ENCODE peak calls at places on chromosomes 11 and 22, in ten cellular contexts. R, I, U, Z, P, T, D, H, B and X are unnamed samples.

GRCh38 chr22:38878001-38878400 is 6.0 kb upstream of the CBX6 start:
- DNase-seq in R (no peak), I (no peak), U (peak; percentile 61), Z (no peak), P (no peak), T (no peak), D (no peak), H (no peak), B (no peak), X (no peak)

GRCh38 chr11:120147950-120148270 is 10.0 kb upstream of the TRIM29 start:
- DNase-seq in R (no peak), I (no peak), U (no peak), Z (no peak), P (no peak), T (no peak), D (no peak), H (no peak), B (no peak), X (no peak)

GRCh38 chr11:64879226-64879900 is 942 bp upstream of the EHD1 start:
- DNase-seq in R (no peak), I (no peak), U (no peak), Z (no peak), P (no peak), T (no peak), D (no peak), H (no peak), B (no peak), X (no peak)

GRCh38 chr11:116984589-116984988 is 113.6 kb downstream of the SIK3 start:
- DNase-seq in R (no peak), I (no peak), U (no peak), Z (no peak), P (no peak), T (peak; percentile 93), D (no peak), H (no peak), B (no peak), X (no peak)

GRCh38 chr11:134476435-134477021 is 64.5 kb upstream of the B3GAT1 start:
- DNase-seq in R (no peak), I (no peak), U (no peak), Z (peak; percentile 8), P (peak; percentile 14), T (no peak), D (no peak), H (no peak), B (no peak), X (no peak)

GRCh38 chr11:12517741-12518140 is 140.4 kb downstream of the PARVA start:
- DNase-seq in R (no peak), I (no peak), U (no peak), Z (no peak), P (no peak), T (no peak), D (no peak), H (no peak), B (no peak), X (no peak)

GRCh38 chr11:108819957-108820356 is 155.1 kb downstream of the DDX10 start:
- DNase-seq in R (no peak), I (no peak), U (no peak), Z (no peak), P (no peak), T (no peak), D (no peak), H (no peak), B (no peak), X (no peak)

GRCh38 chr22:47616396-47617020 is 854.1 kb downstream of the TBC1D22A start:
- DNase-seq in R (no peak), I (no peak), U (peak; percentile 38), Z (no peak), P (no peak), T (no peak), D (no peak), H (no peak), B (no peak), X (no peak)

GRCh38 chr11:8615633-8616032 is 21.6 kb upstream of the STK33 start:
- DNase-seq in R (no peak), I (no peak), U (no peak), Z (no peak), P (no peak), T (no peak), D (no peak), H (no peak), B (no peak), X (no peak)

GRCh38 chr22:42964994-42965699 is 49.8 kb downstream of the PACSIN2 start:
- DNase-seq in R (no peak), I (no peak), U (no peak), Z (peak; percentile 91), P (no peak), T (no peak), D (peak; percentile 11), H (no peak), B (peak; percentile 78), X (no peak)

GRCh38 chr11:923691-924405 is 1.8 kb upstream of the AP2A2 start:
- DNase-seq in R (no peak), I (no peak), U (no peak), Z (no peak), P (no peak), T (no peak), D (no peak), H (no peak), B (no peak), X (no peak)

GRCh38 chr11:1140642-1141490 is 16.9 kb upstream of the MUC5AC start:
- DNase-seq in R (peak; percentile 1), I (no peak), U (no peak), Z (no peak), P (no peak), T (no peak), D (no peak), H (peak; percentile 24), B (no peak), X (no peak)

GRCh38 chr22:21621025-21621424 is 8.8 kb downstream of the YDJC start:
- DNase-seq in R (no peak), I (no peak), U (no peak), Z (no peak), P (no peak), T (no peak), D (no peak), H (no peak), B (no peak), X (no peak)

GRCh38 chr22:50445880-50446707 is 28.7 kb downstream of the SBF1 start:
- DNase-seq in R (no peak), I (no peak), U (no peak), Z (no peak), P (no peak), T (no peak), D (no peak), H (no peak), B (no peak), X (no peak)

GRCh38 chr11:115759622-115760527 is 255.7 kb upstream of the CADM1 start:
- DNase-seq in R (no peak), I (no peak), U (no peak), Z (no peak), P (no peak), T (no peak), D (no peak), H (peak; percentile 61), B (no peak), X (no peak)

GRCh38 chr22:21593406-21594232 is 26.1 kb downstream of the UBE2L3 start:
- DNase-seq in R (no peak), I (no peak), U (no peak), Z (no peak), P (no peak), T (no peak), D (no peak), H (peak; percentile 76), B (peak; percentile 15), X (no peak)

GRCh38 chr11:10350341-10350740 is 45.5 kb downstream of the ADM start:
- DNase-seq in R (no peak), I (no peak), U (no peak), Z (peak; percentile 34), P (no peak), T (peak; percentile 78), D (no peak), H (no peak), B (peak; percentile 44), X (no peak)

GRCh38 chr22:21589415-21589814 is 21.9 kb downstream of the UBE2L3 start:
- DNase-seq in R (no peak), I (no peak), U (no peak), Z (no peak), P (no peak), T (no peak), D (no peak), H (no peak), B (no peak), X (no peak)

GRCh38 chr11:33017478-33017877 is 1.8 kb downstream of the DEPDC7 start:
- DNase-seq in R (no peak), I (no peak), U (no peak), Z (peak; percentile 47), P (no peak), T (no peak), D (no peak), H (no peak), B (no peak), X (no peak)

GRCh38 chr11:81007046-81007445 is 1566.2 kb upstream of the TENM4 start:
- DNase-seq in R (no peak), I (no peak), U (no peak), Z (peak; percentile 34), P (peak; percentile 19), T (no peak), D (no peak), H (no peak), B (no peak), X (no peak)

GRCh38 chr22:20972014-20972797 is 5.2 kb downstream of the AIFM3 start:
- DNase-seq in R (no peak), I (no peak), U (no peak), Z (no peak), P (no peak), T (no peak), D (no peak), H (no peak), B (no peak), X (no peak)

GRCh38 chr11:406796-407650 is 7.8 kb downstream of the SIGIRR start:
- DNase-seq in R (peak; percentile 96), I (peak; percentile 80), U (peak; percentile 96), Z (peak; percentile 87), P (peak; percentile 60), T (no peak), D (peak; percentile 84), H (peak; percentile 91), B (no peak), X (peak; percentile 96)

GRCh38 chr22:24216541-24217209 is 28.2 kb downstream of the GGT5 start:
- DNase-seq in R (no peak), I (no peak), U (no peak), Z (no peak), P (no peak), T (no peak), D (no peak), H (no peak), B (no peak), X (no peak)

GRCh38 chr11:118051136-118051610 is 25.7 kb upstream of the TMPRSS4 start:
- DNase-seq in R (no peak), I (no peak), U (no peak), Z (no peak), P (no peak), T (no peak), D (no peak), H (no peak), B (no peak), X (no peak)

GRCh38 chr11:116852261-116853125 is 15.1 kb upstream of the APOA1 start:
- DNase-seq in R (no peak), I (no peak), U (peak; percentile 60), Z (no peak), P (no peak), T (no peak), D (no peak), H (no peak), B (no peak), X (no peak)

GRCh38 chr11:100105605-100106358 is 581.3 kb upstream of the ARHGAP42 start:
- DNase-seq in R (no peak), I (no peak), U (no peak), Z (peak; percentile 53), P (no peak), T (no peak), D (no peak), H (no peak), B (no peak), X (no peak)

GRCh38 chr22:49305215-49305965 is 522.3 kb downstream of the BRD1 start:
- DNase-seq in R (peak; percentile 54), I (peak; percentile 42), U (peak; percentile 84), Z (peak; percentile 23), P (peak; percentile 38), T (no peak), D (peak; percentile 32), H (peak; percentile 69), B (peak; percentile 75), X (peak; percentile 47)

GRCh38 chr11:12175694-12176241 is 65.4 kb downstream of the MICAL2 start:
- DNase-seq in R (no peak), I (no peak), U (no peak), Z (peak; percentile 81), P (no peak), T (no peak), D (no peak), H (no peak), B (no peak), X (no peak)